ENCODE peak calls at places on chromosome 17, in five cellular contexts. G is germinal center; F is Caki2; X is activated T-cell treated with anti-CD3 and anti-CD28 coated beads, Interleukin-2, amount 50 U/mL, for 4 hours; H is T-helper 1 cell. J is an unnamed sample.
A peak's percentile ranks its signal among the peaks of the same experiment; 100 is the strongest.

GRCh38 chr17:16997514-16998429 is 25.9 kb upstream of the TNFRSF13B start:
- DNase-seq in F (no peak), G (peak; percentile 55), X (peak; percentile 71), H (peak; percentile 87), J (no peak)

GRCh38 chr17:79365836-79366831 is 244.7 kb downstream of the RBFOX3 start:
- DNase-seq in G (no peak), H (no peak), F (no peak), X (no peak), J (no peak)

GRCh38 chr17:73767696-73768095 is 123.5 kb upstream of the SDK2 start:
- DNase-seq in G (no peak), H (no peak), F (no peak), X (no peak), J (no peak)

GRCh38 chr17:57455063-57455914 is 199.0 kb downstream of the MSI2 start:
- DNase-seq in G (no peak), F (no peak), H (peak; percentile 63), X (peak; percentile 26), J (no peak)

GRCh38 chr17:45016823-45017222 is 34.6 kb downstream of the DCAKD start:
- DNase-seq in G (no peak), H (no peak), F (no peak), X (no peak), J (peak; percentile 23)

GRCh38 chr17:10295728-10296343 is 77.0 kb downstream of the MYH13 start:
- DNase-seq in H (peak; percentile 8), X (no peak), G (peak; percentile 49), F (peak; percentile 14), J (peak; percentile 57)

GRCh38 chr17:58391302-58391984 is 25.9 kb downstream of the RNF43 start:
- DNase-seq in G (no peak), F (peak; percentile 92), H (no peak), X (no peak), J (peak; percentile 97)

GRCh38 chr17:2212328-2212981 is 91.1 kb downstream of the SMG6 start:
- DNase-seq in X (no peak), F (peak; percentile 79), H (no peak), G (no peak), J (peak; percentile 97)

GRCh38 chr17:7745748-7746470 is 28.4 kb downstream of the DNAH2 start:
- DNase-seq in F (peak; percentile 29), X (no peak), G (no peak), H (no peak), J (peak; percentile 48)

GRCh38 chr17:77126519-77126918 is 14.2 kb upstream of the SEC14L1 start:
- DNase-seq in X (no peak), G (no peak), H (no peak), F (no peak), J (peak; percentile 66)

GRCh38 chr17:33243732-33244131 is 49.4 kb downstream of the ASIC2 start:
- DNase-seq in H (no peak), F (no peak), G (no peak), X (no peak), J (no peak)

GRCh38 chr17:29158096-29158495 is 22.1 kb downstream of the MYO18A start:
- DNase-seq in H (no peak), X (no peak), F (no peak), G (no peak), J (no peak)

GRCh38 chr17:79685121-79685520 is 45.6 kb upstream of the ENPP7 start:
- DNase-seq in X (no peak), G (no peak), F (no peak), H (no peak), J (no peak)

GRCh38 chr17:19610879-19611278 is 37.7 kb upstream of the ALDH3A2 start:
- DNase-seq in G (no peak), X (no peak), H (no peak), F (no peak), J (no peak)

GRCh38 chr17:73820686-73821448 is 176.6 kb upstream of the SDK2 start:
- DNase-seq in G (no peak), X (no peak), F (no peak), H (no peak), J (no peak)

GRCh38 chr17:58253082-58253481 is 14.7 kb downstream of the LPO start:
- DNase-seq in H (no peak), F (no peak), G (no peak), X (no peak), J (no peak)

GRCh38 chr17:40461036-40461721 is 17.9 kb downstream of the IGFBP4 start:
- DNase-seq in F (no peak), X (no peak), G (no peak), H (no peak), J (no peak)

GRCh38 chr17:70868134-70868533 is 698.8 kb downstream of the KCNJ2 start:
- DNase-seq in X (no peak), F (no peak), H (no peak), G (no peak), J (no peak)

GRCh38 chr17:49525831-49526741 is 31.0 kb downstream of the NGFR start:
- DNase-seq in X (no peak), G (no peak), H (no peak), F (no peak), J (no peak)

GRCh38 chr17:36978810-36979584 is 30.2 kb downstream of the AATF start:
- DNase-seq in F (no peak), G (peak; percentile 28), H (no peak), X (no peak), J (no peak)